ENCODE peak calls at places on chromosomes 11 and 22, in four cellular contexts. One of them, this sample, is unnamed.

GRCh38 chr11:125268611-125269010 is 104.1 kb downstream of the PKNOX2 start:
- DNase-seq in naive thymus-derived CD4-positive, alpha-beta T cell: no peak
- DNase-seq in A549: no peak
- DNase-seq in HuH-7.5: no peak
- DNase-seq in this sample: no peak

GRCh38 chr11:23280088-23280487 is 419.8 kb upstream of the CCDC179 start:
- DNase-seq in naive thymus-derived CD4-positive, alpha-beta T cell: no peak
- DNase-seq in A549: no peak
- DNase-seq in HuH-7.5: no peak
- DNase-seq in this sample: no peak

GRCh38 chr11:125777309-125777708 is 1.3 kb downstream of the PATE2 start:
- DNase-seq in naive thymus-derived CD4-positive, alpha-beta T cell: no peak
- DNase-seq in A549: no peak
- DNase-seq in HuH-7.5: no peak
- DNase-seq in this sample: no peak

GRCh38 chr11:130114726-130115125 is 44.9 kb upstream of the ST14 start:
- DNase-seq in naive thymus-derived CD4-positive, alpha-beta T cell: no peak
- DNase-seq in A549: no peak
- DNase-seq in HuH-7.5: no peak
- DNase-seq in this sample: no peak

GRCh38 chr22:38959574-38959973 is 2.2 kb downstream of the APOBEC3A start:
- DNase-seq in naive thymus-derived CD4-positive, alpha-beta T cell: no peak
- DNase-seq in A549: no peak
- DNase-seq in HuH-7.5: no peak
- DNase-seq in this sample: no peak

GRCh38 chr11:68411501-68411991 is 49.0 kb upstream of the PPP6R3 start:
- DNase-seq in naive thymus-derived CD4-positive, alpha-beta T cell: no peak
- DNase-seq in A549: no peak
- DNase-seq in HuH-7.5: no peak
- DNase-seq in this sample: no peak

GRCh38 chr11:27437824-27438594 is 34.6 kb downstream of the LGR4 start:
- DNase-seq in naive thymus-derived CD4-positive, alpha-beta T cell: no peak
- DNase-seq in A549: no peak
- DNase-seq in HuH-7.5: no peak
- DNase-seq in this sample: no peak

GRCh38 chr11:58649623-58650022 is 27.2 kb downstream of the CNTF start:
- DNase-seq in naive thymus-derived CD4-positive, alpha-beta T cell: no peak
- DNase-seq in A549: no peak
- DNase-seq in HuH-7.5: no peak
- DNase-seq in this sample: no peak

GRCh38 chr11:8356731-8357504 is 93.2 kb upstream of the LMO1 start:
- DNase-seq in naive thymus-derived CD4-positive, alpha-beta T cell: no peak
- DNase-seq in A549: no peak
- DNase-seq in HuH-7.5: no peak
- DNase-seq in this sample: no peak

GRCh38 chr11:84905411-84905810 is 721.7 kb downstream of the DLG2 start:
- DNase-seq in naive thymus-derived CD4-positive, alpha-beta T cell: no peak
- DNase-seq in A549: no peak
- DNase-seq in HuH-7.5: no peak
- DNase-seq in this sample: no peak

GRCh38 chr11:72897506-72897905 is 83.3 kb downstream of the ATG16L2 start:
- DNase-seq in naive thymus-derived CD4-positive, alpha-beta T cell: no peak
- DNase-seq in A549: no peak
- DNase-seq in HuH-7.5: no peak
- DNase-seq in this sample: no peak

This sample was measured in NK-92 treated with Interleukin-12 subunit alpha and Interleukin-12 subunit beta, amount 100 ng/mL, for 24 hours.